ENCODE peak calls at places on chromosomes 3 and 15, in seven cellular contexts. M, O, G, Y, H, X and Q are unnamed samples.

GRCh38 chr15:58332676-58333400 is 99.0 kb upstream of the LIPC start:
- DNase-seq in Y (no peak), H (peak), O (no peak), M (no peak), G (no peak), X (no peak), Q (no peak)

GRCh38 chr3:125324341-125324740 is 50.8 kb downstream of the ZNF148 start:
- DNase-seq in G (no peak), Y (no peak), O (no peak), M (no peak), X (no peak), H (no peak), Q (no peak)

GRCh38 chr15:59549826-59550225 is 61.8 kb upstream of the GCNT3 start:
- DNase-seq in X (no peak), Y (no peak), H (no peak), M (no peak), O (no peak), G (no peak), Q (no peak)

GRCh38 chr3:182118081-182118480 is 406.4 kb downstream of the SOX2 start:
- DNase-seq in H (no peak), M (no peak), Y (no peak), X (no peak), O (no peak), G (no peak), Q (peak)

GRCh38 chr3:48856469-48856868 is 8.8 kb upstream of the PRKAR2A start:
- DNase-seq in Y (no peak), M (no peak), O (no peak), X (no peak), G (no peak), H (no peak), Q (no peak)

GRCh38 chr3:131725414-131725813 is 222.6 kb upstream of the MRPL3 start:
- DNase-seq in O (no peak), X (no peak), M (no peak), Y (no peak), G (no peak), H (no peak), Q (no peak)

GRCh38 chr3:184663756-184664155 is 48.1 kb downstream of the MAGEF1 start:
- DNase-seq in O (no peak), H (no peak), Y (no peak), M (no peak), X (no peak), G (no peak), Q (no peak)

GRCh38 chr3:172569128-172570008 is 46.1 kb upstream of the TNFSF10 start:
- DNase-seq in H (peak), X (no peak), O (no peak), Y (no peak), M (no peak), G (no peak), Q (no peak)

GRCh38 chr3:46558184-46559029 is 7.7 kb downstream of the LRRC2 start:
- DNase-seq in O (no peak), G (peak), M (peak), Y (peak), X (peak), H (peak), Q (peak)

GRCh38 chr3:126125341-126125740 is 41.4 kb upstream of the SLC41A3 start:
- DNase-seq in G (no peak), O (no peak), X (peak), H (no peak), M (no peak), Y (no peak), Q (no peak)

GRCh38 chr3:173396191-173397041 is 1.1 kb upstream of the NLGN1 start:
- DNase-seq in X (peak), O (no peak), Y (no peak), H (no peak), M (no peak), G (no peak), Q (peak)

GRCh38 chr15:40104296-40104864 is 4.3 kb downstream of the BMF start:
- DNase-seq in H (no peak), G (no peak), O (no peak), X (no peak), Y (no peak), M (no peak), Q (no peak)

GRCh38 chr15:40104865-40105516 is 3.7 kb downstream of the BMF start:
- DNase-seq in O (no peak), M (peak), X (peak), H (peak), Y (no peak), G (peak), Q (peak)

GRCh38 chr15:40108061-40108854 is 421 bp downstream of the BMF start:
- DNase-seq in M (no peak), G (no peak), X (peak), O (no peak), Y (no peak), H (no peak), Q (peak)

GRCh38 chr15:40105517-40106202 is 3.0 kb downstream of the BMF start:
- DNase-seq in O (no peak), Y (no peak), M (no peak), G (no peak), X (no peak), H (no peak), Q (no peak)

DNA sequence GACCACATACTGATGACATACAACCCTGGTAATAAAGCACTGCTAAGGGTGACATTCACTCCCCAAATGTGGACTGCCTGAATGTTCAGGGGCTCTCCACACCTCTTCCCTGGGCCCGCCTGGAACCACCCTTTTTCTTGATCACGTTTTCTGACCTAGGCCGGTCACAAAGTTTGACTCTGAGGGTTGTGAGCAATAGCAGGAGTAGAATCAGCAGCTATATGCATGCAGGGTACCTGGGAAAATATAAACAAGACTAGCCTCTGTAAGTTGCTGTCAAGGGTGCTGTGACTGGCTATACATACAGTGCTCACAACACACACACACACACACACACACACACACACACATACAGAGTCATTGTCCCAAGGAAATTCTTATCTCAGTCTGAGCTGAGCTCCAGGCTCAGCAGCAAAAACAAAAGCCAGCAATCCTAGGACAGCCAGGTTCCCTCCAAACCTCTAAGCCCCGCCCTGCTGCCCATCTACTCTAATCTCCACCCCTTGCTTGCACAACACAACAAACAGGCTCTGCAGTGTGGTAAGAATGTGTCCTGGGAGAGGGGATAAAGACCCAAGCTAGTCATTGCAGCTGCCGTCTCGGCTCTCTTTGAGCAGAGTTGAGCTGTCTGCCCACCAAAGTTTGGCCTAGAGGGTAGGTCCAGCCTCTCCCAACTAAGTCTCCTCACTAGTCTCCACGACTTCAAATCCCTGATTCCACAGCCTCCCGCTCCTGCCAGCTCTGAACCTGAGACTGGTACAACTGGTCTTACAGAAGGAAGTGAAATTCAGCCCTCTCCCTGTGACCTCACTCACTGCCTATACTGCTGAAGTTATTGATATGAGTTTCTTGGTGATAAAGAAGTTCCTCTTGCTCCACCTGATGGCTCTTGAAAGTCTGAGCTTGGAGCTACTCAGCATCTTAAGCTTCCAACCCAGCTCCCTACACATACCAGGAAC is 2.2 kb downstream of the BMF start:
- DNase-seq in G (no peak), Y (peak), X (no peak), H (peak), M (peak), O (no peak), Q (peak)
- TF ChIP-seq JUND in G (no peak), Y (no peak), X (no peak), H (no peak), M (peak), O (no peak), Q (no peak)

GRCh38 chr3:160482796-160483195 is 33.2 kb upstream of the TRIM59 start:
- DNase-seq in H (no peak), M (no peak), Y (no peak), X (no peak), O (no peak), G (no peak), Q (no peak)

GRCh38 chr3:160478338-160478737 is 28.8 kb upstream of the TRIM59 start:
- DNase-seq in Y (no peak), G (no peak), H (no peak), X (no peak), M (no peak), O (no peak), Q (no peak)

GRCh38 chr3:160481856-160482255 is 32.3 kb upstream of the TRIM59 start:
- DNase-seq in G (no peak), M (no peak), Y (no peak), O (no peak), H (peak), X (no peak), Q (no peak)

GRCh38 chr3:160479376-160479775 is 29.8 kb upstream of the TRIM59 start:
- DNase-seq in X (no peak), G (no peak), H (no peak), Y (no peak), M (no peak), O (no peak), Q (no peak)

DNA sequence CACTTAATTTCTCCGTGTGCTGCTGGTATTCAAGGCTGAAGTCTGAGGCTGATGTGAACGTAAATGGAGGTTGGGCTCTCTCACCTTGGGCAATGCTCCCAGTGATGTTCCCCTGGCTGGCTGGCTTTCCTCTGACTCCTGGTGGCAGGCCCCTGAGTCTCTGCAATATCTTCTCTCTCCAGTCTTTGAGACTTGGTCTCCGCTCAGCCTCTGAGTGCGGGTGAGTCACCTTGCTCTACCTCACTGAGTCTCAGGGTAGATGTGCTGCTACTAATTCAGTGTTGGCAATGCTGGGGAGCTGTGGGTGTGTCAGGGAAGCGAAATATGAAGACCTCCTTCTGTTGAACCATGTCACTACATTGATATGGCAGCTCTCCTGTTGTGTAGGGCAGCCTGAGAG is 31.3 kb upstream of the TRIM59 start:
- DNase-seq in M (no peak), H (no peak), G (no peak), O (no peak), X (no peak), Y (no peak), Q (no peak)
- TF ChIP-seq JUND in M (no peak), H (no peak), G (no peak), O (no peak), X (no peak), Y (no peak), Q (no peak)

GRCh38 chr3:188834349-188834748 is 337.4 kb upstream of the TPRG1 start:
- DNase-seq in H (no peak), M (no peak), G (peak), O (no peak), Y (no peak), X (no peak), Q (no peak)
- TF ChIP-seq JUND in H (no peak), M (no peak), G (no peak), O (no peak), Y (no peak), X (no peak), Q (no peak)

DNA sequence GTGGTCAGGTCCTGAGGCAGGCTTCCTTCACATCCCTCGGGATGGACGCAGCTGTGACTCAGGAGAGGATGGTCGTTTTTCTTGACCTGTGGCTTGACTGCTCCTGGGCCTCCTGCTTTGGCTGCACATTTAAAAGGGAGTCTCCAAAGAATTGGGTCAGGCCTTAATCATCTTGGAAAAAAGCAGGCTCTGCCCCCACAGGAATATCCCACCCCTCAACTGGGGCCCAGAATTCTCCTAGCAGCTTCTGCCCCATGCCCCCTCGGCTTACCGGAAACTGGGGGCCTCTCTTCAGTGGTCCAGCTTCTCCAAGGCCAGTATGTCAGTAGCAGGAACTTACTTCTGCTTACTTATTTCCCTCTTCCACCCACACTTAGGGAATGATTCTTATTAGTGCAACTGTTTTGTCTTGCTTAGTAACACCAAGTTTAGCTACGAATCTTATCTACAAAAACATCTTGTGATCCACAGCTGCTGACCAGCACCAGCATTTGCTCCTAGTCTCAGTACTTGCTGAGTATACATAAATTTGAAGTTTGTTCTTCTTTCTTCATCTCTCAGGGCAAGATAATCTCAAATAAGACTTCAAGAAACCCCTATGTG is 35.7 kb downstream of the ATG7 start:
- DNase-seq in Y (no peak), M (no peak), O (no peak), X (no peak), H (no peak), G (no peak), Q (no peak)
- TF ChIP-seq JUND in Y (no peak), M (no peak), O (no peak), X (no peak), H (no peak), G (no peak), Q (no peak)

GRCh38 chr3:88151358-88151757 is 1.6 kb downstream of the C3orf38 start:
- DNase-seq in X (no peak), O (no peak), Y (no peak), G (no peak), H (no peak), M (no peak), Q (no peak)

GRCh38 chr3:88149516-88150362 is at the start of gene C3orf38:
- DNase-seq in Y (peak), O (peak), H (peak), G (peak), M (peak), X (peak), Q (peak)

GRCh38 chr3:88150771-88151170 is 1.0 kb downstream of the C3orf38 start:
- DNase-seq in M (no peak), Y (no peak), O (no peak), G (no peak), H (no peak), X (no peak), Q (no peak)

GRCh38 chr3:88149146-88149515 is 628 bp upstream of the C3orf38 start:
- DNase-seq in G (peak), M (peak), H (no peak), O (no peak), X (peak), Y (no peak), Q (no peak)

DNA sequence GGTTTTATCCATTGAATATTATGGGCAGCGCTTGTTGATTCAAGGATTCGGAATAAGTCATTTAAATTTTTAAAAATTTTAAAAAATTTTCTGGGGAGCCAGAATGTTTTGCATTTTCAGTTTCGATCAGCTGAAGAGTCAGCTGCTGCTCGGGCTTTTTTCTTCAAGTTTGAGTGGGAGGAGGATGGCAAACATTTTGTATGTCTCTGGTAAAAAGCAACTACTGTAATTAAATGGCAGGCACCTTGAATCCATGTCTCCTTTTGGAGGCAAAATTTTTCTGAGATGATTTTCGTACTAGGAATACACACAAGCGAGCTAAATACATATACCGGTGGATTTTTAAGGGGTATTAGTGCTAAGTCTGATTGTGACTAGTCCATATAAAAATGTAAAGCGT is 612 bp downstream of the C3orf38 start:
- DNase-seq in Y (no peak), M (no peak), G (no peak), H (no peak), O (no peak), X (peak), Q (no peak)
- TF ChIP-seq JUND in Y (no peak), M (no peak), G (no peak), H (no peak), O (no peak), X (no peak), Q (no peak)

GRCh38 chr15:65377105-65377975 is 462 bp downstream of the IGDCC3 start:
- DNase-seq in M (no peak), G (no peak), H (no peak), O (no peak), Y (no peak), X (peak), Q (peak)
- TF ChIP-seq JUND in M (no peak), G (no peak), H (no peak), O (no peak), Y (no peak), X (no peak), Q (no peak)

DNA sequence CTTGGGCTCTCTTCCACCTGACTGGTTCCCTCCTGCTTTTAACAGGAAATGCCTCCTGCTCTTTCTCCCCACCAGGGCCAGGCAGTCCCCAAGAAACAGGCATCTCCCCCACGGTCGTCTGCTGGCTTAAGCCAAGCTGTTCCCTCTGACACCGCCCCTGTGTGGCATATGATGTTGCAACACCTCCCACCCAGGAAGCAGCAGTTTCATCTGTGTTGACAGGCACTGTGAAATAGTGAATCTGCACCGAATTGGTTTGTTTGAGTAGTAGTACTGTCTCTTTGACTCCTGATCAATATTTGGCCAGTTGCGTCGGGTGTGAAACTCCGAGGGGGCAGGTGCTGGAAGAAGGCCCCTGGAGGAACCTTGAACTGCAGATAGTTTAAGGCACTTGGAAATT is 188.8 kb downstream of the FEZF2 start:
- DNase-seq in M (no peak), O (no peak), H (peak), Y (no peak), X (no peak), G (no peak), Q (no peak)
- TF ChIP-seq JUND in M (no peak), O (no peak), H (peak), Y (no peak), X (no peak), G (no peak), Q (no peak)